ENCODE peak calls at places on chromosome 20, in five cellular contexts. C is Right ventricle myocardium superior; V is CD4-positive, alpha-beta T cell; W is mesothelial cell of epicardium; X is IMR-90. D is an unnamed sample.

GRCh38 chr20:36591854-36592641 is 13.5 kb upstream of the RAB5IF start:
- DNase-seq in C (no peak), V (peak), X (peak), W (no peak), D (no peak)

GRCh38 chr20:34538671-34539123 is 19.8 kb upstream of the MAP1LC3A start:
- DNase-seq in V (peak), C (peak), X (peak), W (no peak), D (no peak)

GRCh38 chr20:59123011-59123676 is 40.5 kb upstream of the ZNF831 start:
- DNase-seq in C (no peak), V (peak), X (no peak), W (no peak), D (no peak)

GRCh38 chr20:39916236-39916635 is 772.8 kb downstream of the MAFB start:
- DNase-seq in V (no peak), X (no peak), W (no peak), C (no peak), D (no peak)

GRCh38 chr20:22560817-22561216 is 23.6 kb downstream of the FOXA2 start:
- DNase-seq in V (no peak), W (no peak), X (no peak), C (no peak), D (no peak)

GRCh38 chr20:56359212-56360132 is 698 bp downstream of the FAM210B start:
- DNase-seq in C (peak), V (no peak), X (peak), W (peak), D (peak)

GRCh38 chr20:46073443-46073842 is 16.3 kb downstream of the NCOA5 start:
- DNase-seq in X (no peak), V (no peak), W (no peak), C (no peak), D (no peak)

GRCh38 chr20:1933465-1933870 is 38.3 kb downstream of the SIRPA start:
- DNase-seq in W (no peak), V (no peak), X (peak), C (peak), D (peak)

GRCh38 chr20:53438368-53438767 is 155.3 kb downstream of the ZNF217 start:
- DNase-seq in C (no peak), V (no peak), X (no peak), W (no peak), D (no peak)

GRCh38 chr20:38825901-38826625 is 20.6 kb downstream of the PPP1R16B start:
- DNase-seq in W (no peak), C (no peak), V (no peak), X (peak), D (no peak)

GRCh38 chr20:46914789-46915359 is 20.2 kb downstream of the EYA2 start:
- DNase-seq in W (no peak), V (no peak), C (peak), X (peak), D (peak)

GRCh38 chr20:30491016-30491415 is 766.4 kb upstream of the DEFB115 start:
- DNase-seq in V (no peak), W (no peak), C (no peak), X (no peak), D (no peak)

GRCh38 chr20:22180244-22180643 is 404.1 kb downstream of the FOXA2 start:
- DNase-seq in X (no peak), C (no peak), W (no peak), V (no peak), D (no peak)

GRCh38 chr20:63540417-63541186 is 3.4 kb upstream of the PTK6 start:
- DNase-seq in X (peak), V (no peak), C (no peak), W (no peak), D (no peak)

GRCh38 chr20:38961530-38962043 is 557 bp upstream of the DHX35 start:
- DNase-seq in V (peak), W (no peak), C (no peak), X (no peak), D (no peak)

GRCh38 chr20:8156603-8157079 is 24.6 kb downstream of the PLCB1 start:
- DNase-seq in C (no peak), V (no peak), W (no peak), X (peak), D (no peak)

GRCh38 chr20:63532449-63532971 is 4.7 kb downstream of the PTK6 start:
- DNase-seq in X (no peak), W (no peak), V (no peak), C (peak), D (no peak)

GRCh38 chr20:50814438-50815161 is 19.7 kb downstream of the BCAS4 start:
- DNase-seq in C (no peak), X (no peak), V (no peak), W (no peak), D (no peak)

GRCh38 chr20:64149141-64149540 is 15.1 kb upstream of the MYT1 start:
- DNase-seq in C (no peak), W (no peak), X (no peak), V (no peak), D (no peak)

GRCh38 chr20:48238781-48239180 is 453.5 kb upstream of the SULF2 start:
- DNase-seq in W (no peak), V (no peak), X (peak), C (no peak), D (no peak)

GRCh38 chr20:10674684-10675455 is 1.1 kb upstream of the JAG1 start:
- DNase-seq in X (peak), C (peak), V (no peak), W (peak), D (peak)

GRCh38 chr20:54633903-54634302 is 158.5 kb downstream of the DOK5 start:
- DNase-seq in X (no peak), W (no peak), C (no peak), V (no peak), D (no peak)

GRCh38 chr20:20463933-20464374 is 96.0 kb downstream of the INSM1 start:
- DNase-seq in X (no peak), V (no peak), C (no peak), W (no peak), D (no peak)

GRCh38 chr20:63697868-63698545 is 1.6 kb downstream of the TNFRSF6B start:
- DNase-seq in V (no peak), W (no peak), C (peak), X (no peak), D (no peak)

GRCh38 chr20:39264506-39265172 is 302.5 kb downstream of the DHX35 start:
- DNase-seq in C (peak), X (peak), V (peak), W (peak), D (no peak)

GRCh38 chr20:21508230-21509078 is 5.4 kb downstream of the NKX2-2 start:
- DNase-seq in C (no peak), V (no peak), X (no peak), W (no peak), D (no peak)

GRCh38 chr20:51611625-51611890 is 69.0 kb upstream of the NFATC2 start:
- DNase-seq in C (no peak), W (no peak), V (no peak), X (no peak), D (no peak)